ENCODE peak calls at places on chromosomes 7 and 10, in eight cellular contexts. One of them, this sample, is unnamed.
A peak's percentile ranks its signal among the peaks of the same experiment; 100 is the strongest.

GRCh38 chr10:80664071-80664680 is 126.5 kb downstream of the SH2D4B start:
- DNase-seq in cardiac muscle cell: peak; percentile 73
- DNase-seq in RWPE2: no peak
- DNase-seq in psoas muscle: peak; percentile 61
- DNase-seq in fibroblast of lung: peak; percentile 32
- DNase-seq in lower lobe of right lung: peak; percentile 81
- DNase-seq in GM13977: peak; percentile 56
- DNase-seq in spleen: peak; percentile 88
- DNase-seq in this sample: peak; percentile 93

GRCh38 chr10:97243836-97244235 is 48.6 kb downstream of the ARHGAP19 start:
- DNase-seq in cardiac muscle cell: no peak
- DNase-seq in RWPE2: no peak
- DNase-seq in psoas muscle: no peak
- DNase-seq in fibroblast of lung: no peak
- DNase-seq in lower lobe of right lung: no peak
- DNase-seq in GM13977: no peak
- DNase-seq in spleen: no peak
- DNase-seq in this sample: no peak

GRCh38 chr10:17125316-17125715 is 4.3 kb downstream of the CUBN start:
- DNase-seq in cardiac muscle cell: no peak
- DNase-seq in RWPE2: no peak
- DNase-seq in psoas muscle: no peak
- DNase-seq in fibroblast of lung: no peak
- DNase-seq in lower lobe of right lung: no peak
- DNase-seq in GM13977: no peak
- DNase-seq in spleen: no peak
- DNase-seq in this sample: no peak

GRCh38 chr7:30731619-30732018 is 20.3 kb upstream of the INMT start:
- DNase-seq in cardiac muscle cell: no peak
- DNase-seq in RWPE2: no peak
- DNase-seq in psoas muscle: no peak
- DNase-seq in fibroblast of lung: no peak
- DNase-seq in lower lobe of right lung: no peak
- DNase-seq in GM13977: no peak
- DNase-seq in spleen: no peak
- DNase-seq in this sample: no peak

GRCh38 chr7:137636376-137636775 is 210.4 kb downstream of the DGKI start:
- DNase-seq in cardiac muscle cell: no peak
- DNase-seq in RWPE2: no peak
- DNase-seq in psoas muscle: no peak
- DNase-seq in fibroblast of lung: no peak
- DNase-seq in lower lobe of right lung: no peak
- DNase-seq in GM13977: no peak
- DNase-seq in spleen: no peak
- DNase-seq in this sample: no peak

GRCh38 chr10:18523858-18524257 is 127.5 kb downstream of the NSUN6 start:
- DNase-seq in cardiac muscle cell: no peak
- DNase-seq in RWPE2: no peak
- DNase-seq in psoas muscle: no peak
- DNase-seq in fibroblast of lung: no peak
- DNase-seq in lower lobe of right lung: no peak
- DNase-seq in GM13977: no peak
- DNase-seq in spleen: no peak
- DNase-seq in this sample: no peak

GRCh38 chr7:99864041-99864440 is 12.8 kb downstream of the OR2AE1 start:
- DNase-seq in cardiac muscle cell: no peak
- DNase-seq in RWPE2: no peak
- DNase-seq in psoas muscle: no peak
- DNase-seq in fibroblast of lung: peak; percentile 8
- DNase-seq in lower lobe of right lung: no peak
- DNase-seq in GM13977: no peak
- DNase-seq in spleen: no peak
- DNase-seq in this sample: no peak

GRCh38 chr7:45654341-45654740 is 80.2 kb downstream of the ADCY1 start:
- DNase-seq in cardiac muscle cell: no peak
- DNase-seq in RWPE2: no peak
- DNase-seq in psoas muscle: no peak
- DNase-seq in fibroblast of lung: no peak
- DNase-seq in lower lobe of right lung: no peak
- DNase-seq in GM13977: no peak
- DNase-seq in spleen: no peak
- DNase-seq in this sample: no peak

GRCh38 chr7:130506358-130506757 is 14.5 kb downstream of the MEST start:
- DNase-seq in cardiac muscle cell: no peak
- DNase-seq in RWPE2: no peak
- DNase-seq in psoas muscle: no peak
- DNase-seq in fibroblast of lung: no peak
- DNase-seq in lower lobe of right lung: no peak
- DNase-seq in GM13977: no peak
- DNase-seq in spleen: no peak
- DNase-seq in this sample: no peak

GRCh38 chr7:19369806-19370205 is 224.6 kb upstream of the FERD3L start:
- DNase-seq in cardiac muscle cell: no peak
- DNase-seq in RWPE2: no peak
- DNase-seq in psoas muscle: no peak
- DNase-seq in fibroblast of lung: no peak
- DNase-seq in lower lobe of right lung: no peak
- DNase-seq in GM13977: no peak
- DNase-seq in spleen: no peak
- DNase-seq in this sample: no peak

GRCh38 chr10:103781329-103782061 is 73.9 kb downstream of the SH3PXD2A start:
- DNase-seq in cardiac muscle cell: peak; percentile 79
- DNase-seq in RWPE2: no peak
- DNase-seq in psoas muscle: no peak
- DNase-seq in fibroblast of lung: peak; percentile 94
- DNase-seq in lower lobe of right lung: no peak
- DNase-seq in GM13977: no peak
- DNase-seq in spleen: no peak
- DNase-seq in this sample: no peak

GRCh38 chr7:101819183-101819582 is 1.8 kb downstream of the CUX1 start:
- DNase-seq in cardiac muscle cell: no peak
- DNase-seq in RWPE2: no peak
- DNase-seq in psoas muscle: no peak
- DNase-seq in fibroblast of lung: no peak
- DNase-seq in lower lobe of right lung: no peak
- DNase-seq in GM13977: no peak
- DNase-seq in spleen: no peak
- DNase-seq in this sample: no peak

GRCh38 chr7:31882187-31882586 is 188.0 kb downstream of the PDE1C start:
- DNase-seq in cardiac muscle cell: no peak
- DNase-seq in RWPE2: no peak
- DNase-seq in psoas muscle: no peak
- DNase-seq in fibroblast of lung: no peak
- DNase-seq in lower lobe of right lung: no peak
- DNase-seq in GM13977: no peak
- DNase-seq in spleen: no peak
- DNase-seq in this sample: no peak
- TF ChIP-seq CTCF in cardiac muscle cell: no peak
- TF ChIP-seq CTCF in RWPE2: no peak
- TF ChIP-seq CTCF in psoas muscle: no peak
- TF ChIP-seq CTCF in fibroblast of lung: no peak
- TF ChIP-seq CTCF in lower lobe of right lung: no peak
- TF ChIP-seq CTCF in GM13977: no peak
- TF ChIP-seq CTCF in spleen: no peak
- TF ChIP-seq CTCF in this sample: no peak

GRCh38 chr7:139035588-139036353 is at the start of gene ZC3HAV1L:
- DNase-seq in cardiac muscle cell: peak; percentile 81
- DNase-seq in RWPE2: peak; percentile 66
- DNase-seq in psoas muscle: peak; percentile 64
- DNase-seq in fibroblast of lung: peak; percentile 70
- DNase-seq in lower lobe of right lung: peak; percentile 66
- DNase-seq in GM13977: peak; percentile 91
- DNase-seq in spleen: peak; percentile 86
- DNase-seq in this sample: no peak

GRCh38 chr7:139036901-139037300 is 1.1 kb upstream of the ZC3HAV1L start:
- DNase-seq in cardiac muscle cell: no peak
- DNase-seq in RWPE2: no peak
- DNase-seq in psoas muscle: no peak
- DNase-seq in fibroblast of lung: no peak
- DNase-seq in lower lobe of right lung: no peak
- DNase-seq in GM13977: no peak
- DNase-seq in spleen: no peak
- DNase-seq in this sample: no peak

GRCh38 chr7:139033346-139034114 is 2.3 kb downstream of the ZC3HAV1L start:
- DNase-seq in cardiac muscle cell: no peak
- DNase-seq in RWPE2: no peak
- DNase-seq in psoas muscle: no peak
- DNase-seq in fibroblast of lung: no peak
- DNase-seq in lower lobe of right lung: no peak
- DNase-seq in GM13977: no peak
- DNase-seq in spleen: no peak
- DNase-seq in this sample: no peak

GRCh38 chr7:139034336-139034735 is 1.5 kb downstream of the ZC3HAV1L start:
- DNase-seq in cardiac muscle cell: no peak
- DNase-seq in RWPE2: no peak
- DNase-seq in psoas muscle: no peak
- DNase-seq in fibroblast of lung: no peak
- DNase-seq in lower lobe of right lung: no peak
- DNase-seq in GM13977: no peak
- DNase-seq in spleen: no peak
- DNase-seq in this sample: no peak

GRCh38 chr7:139034855-139035587 is 821 bp downstream of the ZC3HAV1L start:
- DNase-seq in cardiac muscle cell: peak; percentile 39
- DNase-seq in RWPE2: no peak
- DNase-seq in psoas muscle: peak; percentile 42
- DNase-seq in fibroblast of lung: peak; percentile 32
- DNase-seq in lower lobe of right lung: no peak
- DNase-seq in GM13977: peak; percentile 73
- DNase-seq in spleen: no peak
- DNase-seq in this sample: no peak
- TF ChIP-seq CTCF in cardiac muscle cell: peak; percentile 5
- TF ChIP-seq CTCF in RWPE2: no peak
- TF ChIP-seq CTCF in psoas muscle: no peak
- TF ChIP-seq CTCF in fibroblast of lung: no peak
- TF ChIP-seq CTCF in lower lobe of right lung: no peak
- TF ChIP-seq CTCF in GM13977: peak; percentile 21
- TF ChIP-seq CTCF in spleen: no peak
- TF ChIP-seq CTCF in this sample: no peak

GRCh38 chr10:43045246-43045621 is 31.6 kb upstream of the RET start:
- DNase-seq in cardiac muscle cell: no peak
- DNase-seq in RWPE2: peak; percentile 40
- DNase-seq in psoas muscle: no peak
- DNase-seq in fibroblast of lung: no peak
- DNase-seq in lower lobe of right lung: peak; percentile 23
- DNase-seq in GM13977: no peak
- DNase-seq in spleen: peak; percentile 72
- DNase-seq in this sample: peak; percentile 4
- TF ChIP-seq CTCF in cardiac muscle cell: no peak
- TF ChIP-seq CTCF in RWPE2: no peak
- TF ChIP-seq CTCF in psoas muscle: no peak
- TF ChIP-seq CTCF in fibroblast of lung: no peak
- TF ChIP-seq CTCF in lower lobe of right lung: no peak
- TF ChIP-seq CTCF in GM13977: no peak
- TF ChIP-seq CTCF in spleen: no peak
- TF ChIP-seq CTCF in this sample: no peak

GRCh38 chr10:23080211-23080724 is 15.1 kb upstream of the MSRB2 start:
- DNase-seq in cardiac muscle cell: no peak
- DNase-seq in RWPE2: no peak
- DNase-seq in psoas muscle: no peak
- DNase-seq in fibroblast of lung: no peak
- DNase-seq in lower lobe of right lung: no peak
- DNase-seq in GM13977: no peak
- DNase-seq in spleen: no peak
- DNase-seq in this sample: no peak

GRCh38 chr10:23078114-23078513 is 17.3 kb upstream of the MSRB2 start:
- DNase-seq in cardiac muscle cell: no peak
- DNase-seq in RWPE2: no peak
- DNase-seq in psoas muscle: no peak
- DNase-seq in fibroblast of lung: no peak
- DNase-seq in lower lobe of right lung: no peak
- DNase-seq in GM13977: no peak
- DNase-seq in spleen: no peak
- DNase-seq in this sample: no peak

GRCh38 chr10:23081156-23081833 is 14.1 kb upstream of the MSRB2 start:
- DNase-seq in cardiac muscle cell: peak; percentile 21
- DNase-seq in RWPE2: no peak
- DNase-seq in psoas muscle: no peak
- DNase-seq in fibroblast of lung: peak; percentile 53
- DNase-seq in lower lobe of right lung: no peak
- DNase-seq in GM13977: no peak
- DNase-seq in spleen: no peak
- DNase-seq in this sample: no peak

GRCh38 chr10:23079700-23080099 is 15.7 kb upstream of the MSRB2 start:
- DNase-seq in cardiac muscle cell: no peak
- DNase-seq in RWPE2: no peak
- DNase-seq in psoas muscle: no peak
- DNase-seq in fibroblast of lung: no peak
- DNase-seq in lower lobe of right lung: no peak
- DNase-seq in GM13977: no peak
- DNase-seq in spleen: no peak
- DNase-seq in this sample: peak; percentile 50

GRCh38 chr10:23081891-23082290 is 13.5 kb upstream of the MSRB2 start:
- DNase-seq in cardiac muscle cell: peak; percentile 38
- DNase-seq in RWPE2: no peak
- DNase-seq in psoas muscle: no peak
- DNase-seq in fibroblast of lung: peak; percentile 22
- DNase-seq in lower lobe of right lung: no peak
- DNase-seq in GM13977: no peak
- DNase-seq in spleen: no peak
- DNase-seq in this sample: no peak
- TF ChIP-seq CTCF in cardiac muscle cell: peak; percentile 39
- TF ChIP-seq CTCF in RWPE2: peak; percentile 25
- TF ChIP-seq CTCF in psoas muscle: peak; percentile 32
- TF ChIP-seq CTCF in fibroblast of lung: peak; percentile 13
- TF ChIP-seq CTCF in lower lobe of right lung: peak; percentile 24
- TF ChIP-seq CTCF in GM13977: peak; percentile 14
- TF ChIP-seq CTCF in spleen: no peak
- TF ChIP-seq CTCF in this sample: no peak

GRCh38 chr10:24213881-24214280 is 4.9 kb downstream of the KIAA1217 start:
- DNase-seq in cardiac muscle cell: no peak
- DNase-seq in RWPE2: no peak
- DNase-seq in psoas muscle: no peak
- DNase-seq in fibroblast of lung: no peak
- DNase-seq in lower lobe of right lung: no peak
- DNase-seq in GM13977: no peak
- DNase-seq in spleen: no peak
- DNase-seq in this sample: no peak
- TF ChIP-seq CTCF in cardiac muscle cell: no peak
- TF ChIP-seq CTCF in RWPE2: no peak
- TF ChIP-seq CTCF in psoas muscle: no peak
- TF ChIP-seq CTCF in fibroblast of lung: no peak
- TF ChIP-seq CTCF in lower lobe of right lung: no peak
- TF ChIP-seq CTCF in GM13977: no peak
- TF ChIP-seq CTCF in spleen: no peak
- TF ChIP-seq CTCF in this sample: no peak

DNA sequence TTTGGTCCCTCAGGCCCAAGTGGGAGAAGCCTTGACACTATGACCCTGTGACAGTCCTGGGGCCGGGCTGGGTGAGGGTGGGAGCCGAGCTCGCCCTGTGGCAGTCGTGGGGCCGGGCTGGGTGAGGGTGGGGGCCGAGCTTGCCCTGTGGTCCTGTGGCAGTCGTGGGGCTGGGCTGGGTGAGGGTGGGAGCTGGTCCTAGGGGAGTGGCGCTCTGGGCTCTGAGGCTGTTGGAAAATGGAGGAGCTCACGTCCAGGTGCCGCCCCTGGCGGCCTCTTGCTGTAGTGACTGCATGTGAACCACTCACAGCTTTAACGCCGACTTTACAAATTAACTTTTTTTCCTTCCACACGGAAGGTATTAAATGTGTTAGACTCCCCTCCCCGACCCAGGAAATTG is 312.6 kb downstream of the WDR37 start:
- DNase-seq in cardiac muscle cell: no peak
- DNase-seq in RWPE2: no peak
- DNase-seq in psoas muscle: no peak
- DNase-seq in fibroblast of lung: peak; percentile 8
- DNase-seq in lower lobe of right lung: no peak
- DNase-seq in GM13977: peak; percentile 69
- DNase-seq in spleen: no peak
- DNase-seq in this sample: peak; percentile 70
- TF ChIP-seq CTCF in cardiac muscle cell: peak; percentile 23
- TF ChIP-seq CTCF in RWPE2: peak; percentile 34
- TF ChIP-seq CTCF in psoas muscle: peak; percentile 19
- TF ChIP-seq CTCF in fibroblast of lung: no peak
- TF ChIP-seq CTCF in lower lobe of right lung: peak; percentile 41
- TF ChIP-seq CTCF in GM13977: peak; percentile 54
- TF ChIP-seq CTCF in spleen: peak; percentile 55
- TF ChIP-seq CTCF in this sample: peak; percentile 61